ENCODE peak calls at places on chromosomes 2 and 18, in five cellular contexts. One of them, this sample, is unnamed.

GRCh38 chr18:39571511-39571910 is 2005.9 kb upstream of the CELF4 start:
- DNase-seq in ovary: no peak
- DNase-seq in body of pancreas: no peak
- DNase-seq in uterus: no peak
- DNase-seq in left lung: no peak
- DNase-seq in this sample: peak

GRCh38 chr2:49935456-49935855 is 781.1 kb upstream of the FSHR start:
- DNase-seq in ovary: no peak
- DNase-seq in body of pancreas: no peak
- DNase-seq in uterus: no peak
- DNase-seq in left lung: no peak
- DNase-seq in this sample: no peak

GRCh38 chr2:116319935-116320334 is 1494.6 kb upstream of the DDX18 start:
- DNase-seq in ovary: no peak
- DNase-seq in body of pancreas: no peak
- DNase-seq in uterus: no peak
- DNase-seq in left lung: no peak
- DNase-seq in this sample: no peak

GRCh38 chr2:20728114-20728758 is 61.3 kb downstream of the GDF7 start:
- DNase-seq in ovary: peak
- DNase-seq in body of pancreas: no peak
- DNase-seq in uterus: no peak
- DNase-seq in left lung: no peak
- DNase-seq in this sample: peak

GRCh38 chr2:8488001-8488738 is 193.7 kb upstream of the ID2 start:
- DNase-seq in ovary: no peak
- DNase-seq in body of pancreas: no peak
- DNase-seq in uterus: no peak
- DNase-seq in left lung: no peak
- DNase-seq in this sample: no peak

GRCh38 chr2:190098851-190099250 is 36.3 kb upstream of the MSTN start:
- DNase-seq in ovary: no peak
- DNase-seq in body of pancreas: no peak
- DNase-seq in uterus: no peak
- DNase-seq in left lung: no peak
- DNase-seq in this sample: no peak

GRCh38 chr2:173654896-173655265 is 300.2 kb downstream of the CDCA7 start:
- DNase-seq in ovary: no peak
- DNase-seq in body of pancreas: no peak
- DNase-seq in uterus: no peak
- DNase-seq in left lung: no peak
- DNase-seq in this sample: no peak

GRCh38 chr2:4499316-4499715 is 795.9 kb downstream of the DCDC2C start:
- DNase-seq in ovary: no peak
- DNase-seq in body of pancreas: no peak
- DNase-seq in uterus: no peak
- DNase-seq in left lung: no peak
- DNase-seq in this sample: no peak

GRCh38 chr2:134154269-134154668 is 99.6 kb upstream of the MGAT5 start:
- DNase-seq in ovary: no peak
- DNase-seq in body of pancreas: no peak
- DNase-seq in uterus: no peak
- DNase-seq in left lung: peak
- DNase-seq in this sample: no peak

GRCh38 chr2:241666627-241667400 is 19.8 kb downstream of the DTYMK start:
- DNase-seq in ovary: no peak
- DNase-seq in body of pancreas: no peak
- DNase-seq in uterus: no peak
- DNase-seq in left lung: no peak
- DNase-seq in this sample: no peak

GRCh38 chr18:24491882-24492281 is 31.4 kb downstream of the HRH4 start:
- DNase-seq in ovary: no peak
- DNase-seq in body of pancreas: no peak
- DNase-seq in uterus: no peak
- DNase-seq in left lung: no peak
- DNase-seq in this sample: no peak

GRCh38 chr2:240387669-240388358 is 47.6 kb upstream of the GPC1 start:
- DNase-seq in ovary: peak
- DNase-seq in body of pancreas: peak
- DNase-seq in uterus: peak
- DNase-seq in left lung: no peak
- DNase-seq in this sample: peak

GRCh38 chr2:16329421-16329820 is 336.2 kb downstream of the CYRIA start:
- DNase-seq in ovary: no peak
- DNase-seq in body of pancreas: no peak
- DNase-seq in uterus: no peak
- DNase-seq in left lung: no peak
- DNase-seq in this sample: no peak

GRCh38 chr2:238428866-238429265 is 2.1 kb downstream of the ASB1 start:
- DNase-seq in ovary: no peak
- DNase-seq in body of pancreas: no peak
- DNase-seq in uterus: no peak
- DNase-seq in left lung: no peak
- DNase-seq in this sample: no peak
- H3K4me3 ChIP-seq in ovary: no peak
- H3K4me3 ChIP-seq in body of pancreas: no peak
- H3K4me3 ChIP-seq in uterus: no peak
- H3K4me3 ChIP-seq in left lung: no peak
- H3K4me3 ChIP-seq in this sample: no peak

GRCh38 chr2:26770986-26771586 is 7.0 kb downstream of the SLC35F6 start:
- DNase-seq in ovary: peak
- DNase-seq in body of pancreas: peak
- DNase-seq in uterus: peak
- DNase-seq in left lung: peak
- DNase-seq in this sample: peak
- TF ChIP-seq CTCF in ovary: no peak
- TF ChIP-seq CTCF in body of pancreas: no peak
- TF ChIP-seq CTCF in uterus: no peak
- TF ChIP-seq CTCF in left lung: no peak
- TF ChIP-seq CTCF in this sample: peak

GRCh38 chr2:232009639-232010274 is 48.2 kb downstream of the DIS3L2 start:
- DNase-seq in ovary: no peak
- DNase-seq in body of pancreas: no peak
- DNase-seq in uterus: no peak
- DNase-seq in left lung: no peak
- DNase-seq in this sample: no peak

GRCh38 chr2:232013701-232014353 is 52.3 kb downstream of the DIS3L2 start:
- DNase-seq in ovary: no peak
- DNase-seq in body of pancreas: no peak
- DNase-seq in uterus: no peak
- DNase-seq in left lung: no peak
- DNase-seq in this sample: peak

GRCh38 chr2:232014681-232015080 is 53.2 kb downstream of the DIS3L2 start:
- DNase-seq in ovary: no peak
- DNase-seq in body of pancreas: no peak
- DNase-seq in uterus: no peak
- DNase-seq in left lung: no peak
- DNase-seq in this sample: no peak

GRCh38 chr2:232006282-232006681 is 44.8 kb downstream of the DIS3L2 start:
- DNase-seq in ovary: no peak
- DNase-seq in body of pancreas: no peak
- DNase-seq in uterus: no peak
- DNase-seq in left lung: no peak
- DNase-seq in this sample: no peak

DNA sequence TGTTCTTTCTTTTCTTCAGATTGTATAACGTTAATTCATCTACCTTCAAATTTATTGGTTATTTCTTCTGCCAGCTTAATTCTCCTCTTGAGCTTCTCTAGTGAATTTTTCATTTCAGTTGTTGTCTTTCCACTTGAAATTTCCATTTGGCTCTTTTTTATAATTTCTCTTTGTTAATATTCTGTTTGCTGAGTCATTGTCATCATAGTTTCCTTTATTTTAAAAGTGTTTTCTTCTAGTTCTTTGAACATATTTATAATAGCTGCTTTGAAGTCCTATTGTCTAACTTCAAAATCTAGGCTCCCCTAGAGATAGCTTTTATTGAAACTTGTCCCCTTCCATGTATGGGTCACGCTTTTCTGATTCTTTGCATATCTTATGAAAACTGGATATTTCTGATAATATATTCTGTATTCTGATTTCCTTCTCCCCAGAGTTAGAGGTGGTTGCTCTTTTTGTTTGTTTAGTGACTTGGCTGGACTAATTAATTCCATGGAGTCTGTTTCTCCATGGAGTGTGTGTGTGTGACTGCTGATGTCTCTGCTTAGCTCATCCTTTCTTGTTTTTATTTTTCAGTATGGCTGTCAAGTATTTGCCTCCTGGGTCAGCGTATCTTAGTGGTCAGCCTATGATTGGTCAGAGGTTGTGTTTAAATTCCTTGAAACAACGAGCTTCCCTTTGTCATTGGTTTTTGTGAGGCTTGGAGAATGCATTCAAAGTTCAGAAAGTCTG is 47.6 kb downstream of the DIS3L2 start:
- DNase-seq in ovary: no peak
- DNase-seq in body of pancreas: no peak
- DNase-seq in uterus: no peak
- DNase-seq in left lung: no peak
- DNase-seq in this sample: no peak
- H3K4me3 ChIP-seq in ovary: no peak
- H3K4me3 ChIP-seq in body of pancreas: no peak
- H3K4me3 ChIP-seq in uterus: no peak
- H3K4me3 ChIP-seq in left lung: no peak
- H3K4me3 ChIP-seq in this sample: no peak

GRCh38 chr18:71371951-71372605 is 1083.2 kb downstream of the SOCS6 start:
- DNase-seq in ovary: no peak
- DNase-seq in body of pancreas: no peak
- DNase-seq in uterus: no peak
- DNase-seq in left lung: no peak
- DNase-seq in this sample: no peak
- TF ChIP-seq CTCF in ovary: no peak
- TF ChIP-seq CTCF in body of pancreas: no peak
- TF ChIP-seq CTCF in uterus: no peak
- TF ChIP-seq CTCF in left lung: no peak
- TF ChIP-seq CTCF in this sample: no peak

GRCh38 chr2:48725696-48726494 is 29.6 kb downstream of the LHCGR start:
- DNase-seq in ovary: no peak
- DNase-seq in body of pancreas: no peak
- DNase-seq in uterus: no peak
- DNase-seq in left lung: no peak
- DNase-seq in this sample: no peak
- H3K4me3 ChIP-seq in ovary: no peak
- H3K4me3 ChIP-seq in body of pancreas: no peak
- H3K4me3 ChIP-seq in uterus: no peak
- H3K4me3 ChIP-seq in left lung: no peak
- H3K4me3 ChIP-seq in this sample: no peak

GRCh38 chr18:26813043-26813442 is 52.5 kb downstream of the AQP4 start:
- DNase-seq in ovary: peak
- DNase-seq in body of pancreas: no peak
- DNase-seq in uterus: peak
- DNase-seq in left lung: no peak
- DNase-seq in this sample: peak
- TF ChIP-seq CTCF in ovary: peak
- TF ChIP-seq CTCF in body of pancreas: peak
- TF ChIP-seq CTCF in uterus: peak
- TF ChIP-seq CTCF in left lung: peak
- TF ChIP-seq CTCF in this sample: no peak

GRCh38 chr18:35477974-35478373 is 19.8 kb downstream of the INO80C start:
- DNase-seq in ovary: no peak
- DNase-seq in body of pancreas: no peak
- DNase-seq in uterus: no peak
- DNase-seq in left lung: no peak
- DNase-seq in this sample: no peak
- H3K4me3 ChIP-seq in ovary: no peak
- H3K4me3 ChIP-seq in body of pancreas: no peak
- H3K4me3 ChIP-seq in uterus: no peak
- H3K4me3 ChIP-seq in left lung: no peak
- H3K4me3 ChIP-seq in this sample: no peak

This sample was measured in cardiac fibroblast.